ENCODE peak calls at places on chromosomes 13 and 19, in seven cellular contexts. I is mucosa of descending colon, C is fibroblast of lung, X is foreskin keratinocyte, P is heart left ventricle, T is transverse colon, Q is WTC11. V is an unnamed sample.

GRCh38 chr13:110965038-110965754 is 50.3 kb upstream of the ANKRD10 start:
- DNase-seq in I (no peak), C (peak; percentile 83), X (peak; percentile 86), P (no peak), T (no peak), Q (no peak), V (peak; percentile 93)

GRCh38 chr13:50292082-50292481 is 276.8 kb downstream of the KCNRG start:
- DNase-seq in I (no peak), C (no peak), X (no peak), P (no peak), T (no peak), Q (no peak), V (no peak)

GRCh38 chr19:38020331-38020730 is 113.3 kb downstream of the SIPA1L3 start:
- DNase-seq in I (no peak), C (no peak), X (no peak), P (no peak), T (no peak), Q (no peak), V (no peak)

GRCh38 chr13:112772539-112772909 is 82.7 kb downstream of the ATP11A start:
- DNase-seq in I (no peak), C (no peak), X (no peak), P (no peak), T (no peak), Q (no peak), V (no peak)

GRCh38 chr19:49840321-49840720 is 10.6 kb upstream of the PTOV1 start:
- DNase-seq in I (no peak), C (no peak), X (no peak), P (no peak), T (no peak), Q (no peak), V (no peak)

GRCh38 chr19:8611890-8612806 is 1.6 kb upstream of the ADAMTS10 start:
- DNase-seq in I (peak; percentile 48), C (peak; percentile 95), X (no peak), P (peak; percentile 89), T (peak; percentile 35), Q (peak; percentile 47), V (no peak)

GRCh38 chr19:28575816-28576215 is 637.1 kb downstream of the UQCRFS1 start:
- DNase-seq in I (no peak), C (no peak), X (no peak), P (no peak), T (no peak), Q (no peak), V (no peak)

GRCh38 chr13:101305981-101306411 is 110.3 kb downstream of the NALCN start:
- DNase-seq in I (no peak), C (no peak), X (no peak), P (no peak), T (no peak), Q (no peak), V (no peak)

GRCh38 chr19:53594811-53595509 is 36.8 kb upstream of the DPRX start:
- DNase-seq in I (no peak), C (no peak), X (no peak), P (no peak), T (no peak), Q (peak; percentile 87), V (no peak)

GRCh38 chr19:1873524-1874473 is 10.4 kb upstream of the KLF16 start:
- DNase-seq in I (peak; percentile 53), C (no peak), X (no peak), P (no peak), T (no peak), Q (no peak), V (no peak)

GRCh38 chr13:40148103-40148502 is 492.6 kb downstream of the COG6 start:
- DNase-seq in I (no peak), C (no peak), X (no peak), P (no peak), T (no peak), Q (no peak), V (no peak)

GRCh38 chr19:45087531-45087930 is 5.4 kb upstream of the PPP1R37 start:
- DNase-seq in I (no peak), C (no peak), X (no peak), P (no peak), T (no peak), Q (no peak), V (no peak)

GRCh38 chr13:40026174-40026585 is 370.7 kb downstream of the COG6 start:
- DNase-seq in I (no peak), C (peak; percentile 73), X (no peak), P (no peak), T (no peak), Q (no peak), V (no peak)

GRCh38 chr19:4064073-4064550 is 2.6 kb downstream of the ZBTB7A start:
- DNase-seq in I (no peak), C (peak; percentile 36), X (no peak), P (no peak), T (peak; percentile 43), Q (no peak), V (no peak)

GRCh38 chr13:39451301-39451700 is 151.7 kb downstream of the LHFPL6 start:
- DNase-seq in I (no peak), C (peak; percentile 43), X (no peak), P (no peak), T (no peak), Q (no peak), V (peak; percentile 36)

GRCh38 chr13:98466634-98467236 is 110.2 kb downstream of the STK24 start:
- DNase-seq in I (no peak), C (peak; percentile 59), X (no peak), P (no peak), T (peak; percentile 59), Q (peak; percentile 87), V (peak; percentile 67)

GRCh38 chr19:40232949-40233810 is 6.7 kb upstream of the CCNP start:
- DNase-seq in I (no peak), C (no peak), X (no peak), P (no peak), T (no peak), Q (no peak), V (no peak)

GRCh38 chr19:49231389-49231788 is 73.8 kb downstream of the TRPM4 start:
- DNase-seq in I (no peak), C (no peak), X (no peak), P (no peak), T (no peak), Q (no peak), V (no peak)

GRCh38 chr19:42111384-42111783 is 20.9 kb downstream of the POU2F2 start:
- DNase-seq in I (no peak), C (peak; percentile 80), X (peak; percentile 96), P (no peak), T (no peak), Q (no peak), V (peak; percentile 84)

GRCh38 chr13:43797869-43798268 is 11.1 kb upstream of the ENOX1 start:
- DNase-seq in I (no peak), C (no peak), X (no peak), P (no peak), T (no peak), Q (no peak), V (no peak)

GRCh38 chr13:61727714-61728275 is 312.1 kb upstream of the PCDH20 start:
- DNase-seq in I (no peak), C (peak; percentile 57), X (peak; percentile 67), P (no peak), T (no peak), Q (no peak), V (peak; percentile 91)

GRCh38 chr19:48487944-48488343 is 18.8 kb downstream of the CYTH2 start:
- DNase-seq in I (peak; percentile 69), C (peak; percentile 81), X (peak; percentile 81), P (peak; percentile 87), T (peak; percentile 83), Q (no peak), V (peak; percentile 92)

GRCh38 chr13:112674412-112675383 is 15.1 kb upstream of the ATP11A start:
- DNase-seq in I (no peak), C (no peak), X (no peak), P (no peak), T (no peak), Q (no peak), V (no peak)

GRCh38 chr13:107586216-107586615 is 629.1 kb downstream of the LIG4 start:
- DNase-seq in I (no peak), C (peak; percentile 29), X (no peak), P (no peak), T (no peak), Q (no peak), V (no peak)

GRCh38 chr19:51370230-51370629 is 1.4 kb upstream of the CLDND2 start:
- DNase-seq in I (no peak), C (no peak), X (no peak), P (no peak), T (no peak), Q (no peak), V (no peak)

GRCh38 chr19:1355258-1355973 is 28.3 kb upstream of the NDUFS7 start:
- DNase-seq in I (no peak), C (peak; percentile 28), X (no peak), P (no peak), T (no peak), Q (no peak), V (no peak)

GRCh38 chr19:13007292-13008045 is 12.2 kb downstream of the NFIX start:
- DNase-seq in I (peak; percentile 57), C (no peak), X (no peak), P (peak; percentile 69), T (no peak), Q (no peak), V (peak; percentile 50)
- TF ChIP-seq CTCF in I (no peak), C (no peak), X (no peak), P (no peak), T (no peak), Q (no peak), V (peak; percentile 8)

GRCh38 chr19:5563008-5563431 is 4.7 kb downstream of the TINCR start:
- DNase-seq in I (no peak), C (no peak), X (no peak), P (no peak), T (no peak), Q (peak; percentile 67), V (no peak)
- TF ChIP-seq CTCF in I (no peak), C (peak; percentile 1), X (peak; percentile 32), P (no peak), T (no peak), Q (peak; percentile 13), V (no peak)

DNA sequence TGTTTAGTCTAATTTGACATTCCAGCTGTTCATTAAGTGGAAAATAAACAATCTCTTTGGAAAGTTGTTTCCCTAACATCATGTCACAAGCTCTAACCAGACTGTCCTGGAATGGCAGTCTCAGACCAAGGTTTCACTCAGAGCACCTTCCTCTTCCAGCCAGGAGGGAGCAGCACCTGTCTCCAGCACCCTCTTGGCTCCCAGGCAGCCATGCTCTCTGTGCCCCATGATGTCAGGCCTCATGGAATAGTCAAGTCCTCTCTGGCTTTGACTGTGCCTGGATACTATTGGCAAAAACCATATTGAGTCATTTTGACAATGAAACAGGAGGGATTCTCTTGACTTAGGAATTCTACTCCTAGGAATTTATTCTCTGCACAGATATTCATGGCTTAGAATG is 171.4 kb downstream of the OXGR1 start:
- DNase-seq in I (peak; percentile 54), C (peak; percentile 8), X (peak; percentile 13), P (no peak), T (peak; percentile 25), Q (peak; percentile 55), V (peak; percentile 42)
- TF ChIP-seq CTCF in I (no peak), C (no peak), X (peak; percentile 21), P (no peak), T (peak; percentile 37), Q (peak; percentile 25), V (peak; percentile 69)

DNA sequence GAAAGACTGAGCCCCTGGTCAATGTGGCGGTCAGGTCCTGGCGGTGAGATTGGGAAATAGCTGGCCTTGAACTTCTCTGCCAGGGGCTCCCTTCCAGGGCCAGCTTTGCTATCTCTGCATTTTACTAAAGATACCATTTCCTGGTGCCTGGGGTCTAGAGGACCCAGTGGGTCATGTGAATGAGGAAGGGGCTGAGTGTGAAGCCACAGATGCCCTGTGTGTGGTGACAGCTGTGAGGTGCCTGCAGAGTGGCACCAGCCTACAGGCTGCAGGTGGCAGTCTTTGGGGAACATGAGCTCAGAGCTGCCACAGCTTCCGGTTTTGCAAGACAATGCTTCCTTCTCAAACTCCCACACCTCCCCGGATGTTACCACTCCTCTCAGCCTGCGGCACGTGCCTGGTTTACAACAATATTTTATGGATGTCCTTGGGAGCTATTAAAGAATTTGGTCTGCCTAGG is 5.2 kb upstream of the MLNR start:
- DNase-seq in I (peak; percentile 52), C (peak; percentile 6), X (no peak), P (peak; percentile 38), T (peak; percentile 45), Q (peak; percentile 43), V (peak; percentile 7)
- TF ChIP-seq CTCF in I (no peak), C (no peak), X (peak; percentile 19), P (no peak), T (no peak), Q (no peak), V (peak; percentile 14)

V was measured in bronchial epithelial cell.